ENCODE peak calls at places on chromosomes 3 and 15, in ten cellular contexts. A, F, Z, Y, K, X, T, J, D and L are unnamed samples.
A peak's percentile ranks its signal among the peaks of the same experiment; 100 is the strongest.

GRCh38 chr3:65485826-65486592 is 552.7 kb downstream of the MAGI1 start:
- DNase-seq in F (no peak), J (no peak), Y (no peak), T (no peak), A (no peak), K (no peak), Z (no peak), X (no peak), D (no peak), L (no peak)

GRCh38 chr15:75928680-75929608 is 25.3 kb downstream of the FBXO22 start:
- DNase-seq in T (no peak), Z (peak; percentile 10), J (peak; percentile 35), D (peak; percentile 25), K (no peak), A (no peak), Y (no peak), F (no peak), X (no peak), L (no peak)

GRCh38 chr3:113174806-113175490 is 36.4 kb upstream of the BOC start:
- DNase-seq in D (no peak), X (no peak), J (peak; percentile 34), K (no peak), A (no peak), Y (no peak), T (no peak), Z (no peak), F (no peak), L (no peak)

GRCh38 chr15:45719490-45719889 is 84.7 kb downstream of the SQOR start:
- DNase-seq in Y (no peak), F (no peak), A (no peak), K (no peak), J (no peak), Z (no peak), D (no peak), X (no peak), T (no peak), L (no peak)

GRCh38 chr15:59152694-59153450 is 47.9 kb downstream of the CCNB2 start:
- DNase-seq in A (no peak), T (no peak), Y (no peak), K (no peak), Z (no peak), F (no peak), J (no peak), X (peak; percentile 5), D (no peak), L (no peak)

GRCh38 chr15:71648095-71648494 is 162.3 kb upstream of the NR2E3 start:
- DNase-seq in K (no peak), T (no peak), D (no peak), Z (no peak), A (no peak), Y (no peak), F (no peak), J (no peak), X (no peak), L (no peak)

GRCh38 chr15:92797168-92798052 is 102.7 kb upstream of the CHD2 start:
- DNase-seq in Z (peak; percentile 73), K (no peak), X (peak; percentile 8), A (no peak), J (peak; percentile 82), F (no peak), T (peak; percentile 18), Y (no peak), D (no peak), L (no peak)

GRCh38 chr3:31173118-31173718 is 278.8 kb upstream of the GADL1 start:
- DNase-seq in K (no peak), J (no peak), D (no peak), X (no peak), Y (no peak), T (no peak), A (no peak), F (no peak), Z (no peak), L (no peak)

GRCh38 chr15:45112592-45113379 is 1.2 kb downstream of the DUOX2 start:
- DNase-seq in A (no peak), F (peak; percentile 75), X (no peak), K (no peak), D (no peak), Z (no peak), Y (no peak), T (peak; percentile 30), J (peak; percentile 38), L (no peak)

GRCh38 chr3:35417080-35417479 is 222.2 kb upstream of the ARPP21 start:
- DNase-seq in T (no peak), Y (no peak), Z (no peak), D (no peak), F (no peak), K (no peak), X (no peak), J (no peak), A (no peak), L (no peak)

GRCh38 chr3:35426581-35426980 is 212.7 kb upstream of the ARPP21 start:
- DNase-seq in Z (no peak), Y (no peak), D (no peak), T (no peak), F (no peak), K (no peak), J (no peak), A (no peak), X (no peak), L (no peak)

GRCh38 chr3:35422826-35423601 is 216.3 kb upstream of the ARPP21 start:
- DNase-seq in K (no peak), J (no peak), A (no peak), T (no peak), D (no peak), F (no peak), Z (no peak), X (no peak), Y (no peak), L (no peak)
- H3K9me3 ChIP-seq in K (no peaks in the 10 kb centered on the region), J (no peaks in the 10 kb centered on the region), A (no peaks in the 10 kb centered on the region), T (no peaks in the 10 kb centered on the region), D (no peaks in the 10 kb centered on the region), F (no peaks in the 10 kb centered on the region), Z (peaks cover 22% of the 10 kb centered on the region), X (no peaks in the 10 kb centered on the region), Y (no peaks in the 10 kb centered on the region), L (no peaks in the 10 kb centered on the region)

DNA sequence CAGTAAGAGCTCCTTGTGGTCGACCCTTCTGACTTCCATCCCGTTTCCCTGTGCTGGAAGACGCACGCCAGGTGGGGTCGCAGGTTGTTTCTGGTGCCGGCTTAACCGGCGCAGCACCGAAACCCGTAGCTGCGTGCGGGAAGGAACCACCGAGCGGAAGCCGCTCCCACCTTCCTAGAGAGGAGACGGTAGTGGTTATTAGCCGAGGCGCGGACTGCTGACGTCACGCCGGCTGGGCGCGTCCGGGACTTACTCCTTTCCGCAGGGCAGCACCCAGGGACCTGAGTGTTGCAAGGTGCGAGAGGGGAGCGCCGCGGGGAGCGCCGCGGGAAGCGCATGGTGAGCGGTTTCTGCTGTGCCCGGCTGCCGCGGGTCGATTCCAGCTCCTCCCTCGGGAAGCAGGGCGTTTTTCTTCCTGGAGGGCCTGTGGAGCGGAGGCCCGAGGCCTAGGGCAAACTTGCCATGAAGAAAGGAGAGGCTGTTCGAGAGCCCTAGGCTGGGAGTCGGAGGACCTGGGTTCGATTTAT is at the start of gene ZNF501:
- DNase-seq in Y (peak; percentile 97), J (peak; percentile 91), X (peak; percentile 96), F (peak; percentile 97), D (peak; percentile 96), Z (no peak), K (peak; percentile 89), A (peak; percentile 96), T (peak; percentile 93), L (peak; percentile 57)
- H3K9me3 ChIP-seq in Y (peaks cover 60% of the 10 kb centered on the region), J (peaks cover 18% of the 10 kb centered on the region), X (peaks cover 8% of the 10 kb centered on the region), F (peaks cover 77% of the 10 kb centered on the region), D (peaks cover 73% of the 10 kb centered on the region), Z (peaks cover 13% of the 10 kb centered on the region), K (peaks cover 25% of the 10 kb centered on the region), A (peaks cover 12% of the 10 kb centered on the region), T (peaks cover 92% of the 10 kb centered on the region), L (peaks cover 29% of the 10 kb centered on the region)

GRCh38 chr3:197336348-197336747 is 37.9 kb upstream of the DLG1 start:
- DNase-seq in D (no peak), F (no peak), Y (no peak), X (no peak), T (no peak), K (no peak), A (no peak), Z (no peak), J (peak; percentile 13), L (no peak)

GRCh38 chr3:197335428-197336132 is 37.2 kb upstream of the DLG1 start:
- DNase-seq in K (no peak), D (no peak), X (no peak), A (no peak), T (no peak), Z (no peak), Y (no peak), J (no peak), F (no peak), L (no peak)

GRCh38 chr3:197337214-197337613 is 38.8 kb upstream of the DLG1 start:
- DNase-seq in K (no peak), X (no peak), Y (no peak), J (no peak), D (no peak), T (no peak), A (no peak), Z (no peak), F (no peak), L (no peak)

GRCh38 chr3:197331131-197331530 is 32.7 kb upstream of the DLG1 start:
- DNase-seq in K (no peak), D (no peak), J (peak; percentile 30), Y (no peak), A (no peak), T (no peak), X (no peak), Z (peak; percentile 27), F (no peak), L (no peak)

DNA sequence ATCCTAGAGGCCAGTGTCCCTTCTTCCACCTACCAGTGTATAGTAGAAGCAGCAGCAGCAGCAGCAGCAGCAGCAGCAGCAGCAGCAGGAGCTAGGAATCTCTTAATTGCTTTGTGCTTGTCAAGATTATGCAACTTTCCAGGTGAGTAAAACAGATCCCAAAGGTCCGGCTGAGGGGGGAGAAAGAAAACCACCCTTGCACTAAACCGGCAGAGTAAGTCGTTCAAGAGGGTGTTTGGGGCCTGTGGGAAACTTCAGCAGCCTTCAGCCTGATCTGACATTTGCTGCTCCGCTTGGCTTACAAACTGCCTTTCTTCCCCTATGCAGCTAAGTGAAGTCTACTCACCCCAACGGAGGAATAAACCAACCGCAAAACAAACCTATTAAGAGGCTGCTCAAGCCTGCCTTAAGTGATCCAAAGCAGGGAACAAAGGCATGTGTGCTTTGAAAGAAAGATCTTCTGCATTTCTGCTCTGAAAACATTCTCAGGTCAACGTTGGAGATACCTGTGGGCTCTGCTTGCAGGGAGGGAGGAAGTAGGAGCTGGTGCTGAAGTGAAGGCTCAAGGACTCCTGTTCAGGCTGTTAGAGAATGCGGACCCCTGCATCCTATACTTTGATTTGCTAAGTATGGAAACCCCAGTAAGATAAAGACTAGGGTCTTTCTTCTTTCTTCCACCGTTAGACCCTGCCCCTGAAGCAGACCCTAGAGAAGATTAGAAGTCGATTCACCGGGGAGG is 35.7 kb upstream of the DLG1 start:
- DNase-seq in Z (no peak), D (no peak), K (no peak), F (no peak), Y (no peak), J (no peak), A (no peak), T (no peak), X (no peak), L (no peak)
- H3K9me3 ChIP-seq in Z (no peaks in the 10 kb centered on the region), D (no peaks in the 10 kb centered on the region), K (no peaks in the 10 kb centered on the region), F (no peaks in the 10 kb centered on the region), Y (no peaks in the 10 kb centered on the region), J (no peaks in the 10 kb centered on the region), A (no peaks in the 10 kb centered on the region), T (no peaks in the 10 kb centered on the region), X (no peaks in the 10 kb centered on the region), L (no peaks in the 10 kb centered on the region)

DNA sequence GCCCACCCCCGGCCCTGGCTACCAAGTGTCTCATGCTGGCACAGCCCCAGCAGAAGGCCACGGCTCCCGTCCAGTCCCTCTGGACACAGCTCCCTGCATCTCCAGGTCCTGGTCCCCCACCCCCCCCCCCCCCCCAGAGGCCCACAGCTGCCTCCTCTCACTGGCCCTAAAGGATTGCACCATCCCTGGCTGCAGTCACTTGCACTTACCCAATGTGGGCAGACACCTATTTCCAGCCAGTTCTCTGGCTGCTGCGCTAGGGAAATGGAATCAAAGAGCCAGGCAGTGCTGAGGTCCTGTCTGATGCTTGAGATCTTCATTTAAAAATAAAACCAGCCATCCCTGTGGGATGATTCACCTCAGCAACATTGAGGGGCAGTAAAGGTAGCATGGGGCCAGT is 346.4 kb downstream of the OCA2 start:
- DNase-seq in Y (no peak), Z (no peak), K (no peak), J (no peak), F (no peak), T (no peak), D (no peak), A (no peak), X (no peak), L (no peak)
- H3K9me3 ChIP-seq in Y (peaks cover 7% of the 10 kb centered on the region), Z (peaks cover 56% of the 10 kb centered on the region), K (no peaks in the 10 kb centered on the region), J (no peaks in the 10 kb centered on the region), F (no peaks in the 10 kb centered on the region), T (peaks cover 4% of the 10 kb centered on the region), D (no peaks in the 10 kb centered on the region), A (no peaks in the 10 kb centered on the region), X (no peaks in the 10 kb centered on the region), L (no peaks in the 10 kb centered on the region)